ENCODE peak calls at places on chromosomes 3 and 15, in ten cellular contexts. E is right atrium auricular region, K is breast epithelium, G is PC-9, O is psoas muscle, I is lower lobe of right lung, C is uterus, M is fibroblast of lung, H is DND-41, Z is tibial nerve. Q is an unnamed sample. For H3K4me1, the result is how much of the 10 kb centered on the place peaks cover.

GRCh38 chr15:33500432-33500831 is 189.7 kb downstream of the RYR3 start:
- DNase-seq in Z (no peak), G (no peak), H (no peak), C (no peak), I (no peak), E (no peak), M (no peak), O (no peak), K (no peak), Q (no peak)

GRCh38 chr3:175222356-175222755 is 363.2 kb downstream of the NAALADL2 start:
- DNase-seq in I (no peak), M (no peak), E (no peak), Z (no peak), O (no peak), G (no peak), K (no peak), C (no peak), H (no peak), Q (no peak)

GRCh38 chr15:51303462-51303861 is 34.9 kb downstream of the CYP19A1 start:
- DNase-seq in I (no peak), E (no peak), K (no peak), O (no peak), Z (no peak), M (no peak), C (no peak), H (no peak), G (no peak), Q (no peak)

GRCh38 chr3:42831321-42831713 is 22.1 kb downstream of the ACKR2 start:
- DNase-seq in K (peak), M (peak), Z (peak), G (no peak), I (peak), E (peak), H (peak), C (peak), O (peak), Q (peak)

GRCh38 chr3:153615863-153616262 is 453.8 kb downstream of the RAP2B start:
- DNase-seq in Z (no peak), M (no peak), O (no peak), E (no peak), H (no peak), I (no peak), C (no peak), K (no peak), G (no peak), Q (no peak)

GRCh38 chr3:147773236-147773635 is 364.1 kb downstream of the ZIC1 start:
- DNase-seq in O (no peak), C (no peak), M (no peak), H (no peak), I (no peak), E (no peak), G (no peak), Z (no peak), K (no peak), Q (no peak)

GRCh38 chr15:82044373-82045178 is 1.2 kb downstream of the MEX3B start:
- DNase-seq in E (peak), C (peak), G (no peak), I (peak), K (no peak), Z (peak), M (peak), O (peak), H (peak), Q (peak)

GRCh38 chr3:186880392-186880791 is 37.9 kb downstream of the ADIPOQ start:
- DNase-seq in E (no peak), H (no peak), O (no peak), C (no peak), I (no peak), Z (no peak), K (no peak), G (no peak), M (no peak), Q (no peak)

GRCh38 chr3:183123891-183124290 is 24.6 kb upstream of the MCCC1 start:
- DNase-seq in M (peak), O (no peak), C (no peak), H (no peak), E (no peak), K (no peak), Z (no peak), G (peak), I (no peak), Q (no peak)

GRCh38 chr3:10447527-10448260 is 57.7 kb downstream of the ATP2B2 start:
- DNase-seq in I (no peak), H (no peak), K (no peak), E (no peak), Z (no peak), M (no peak), C (no peak), O (peak), G (no peak), Q (no peak)

GRCh38 chr15:40038267-40038653 is 721 bp downstream of the SRP14 start:
- DNase-seq in Z (no peak), C (no peak), M (peak), H (no peak), E (no peak), K (no peak), G (no peak), I (no peak), O (no peak), Q (no peak)

GRCh38 chr3:143150076-143150475 is 30.5 kb downstream of the CHST2 start:
- DNase-seq in C (no peak), Z (no peak), I (no peak), K (no peak), M (no peak), G (no peak), E (no peak), O (no peak), H (no peak), Q (no peak)

GRCh38 chr3:16071246-16071645 is 103.2 kb upstream of the GALNT15 start:
- DNase-seq in K (no peak), O (no peak), M (peak), H (no peak), C (no peak), Z (no peak), E (no peak), I (no peak), G (no peak), Q (no peak)

GRCh38 chr3:161576733-161577510 is 80.3 kb downstream of the OTOL1 start:
- DNase-seq in I (no peak), H (no peak), G (no peak), E (no peak), K (no peak), O (no peak), Z (no peak), C (no peak), M (no peak), Q (no peak)

GRCh38 chr15:53573091-53573490 is 186.4 kb downstream of the WDR72 start:
- DNase-seq in E (no peak), C (no peak), H (no peak), G (no peak), Z (no peak), K (no peak), M (no peak), O (no peak), I (no peak), Q (no peak)

GRCh38 chr3:186258968-186259367 is 103.1 kb downstream of the DGKG start:
- DNase-seq in E (no peak), M (no peak), Z (no peak), K (no peak), C (no peak), O (no peak), I (no peak), G (no peak), H (no peak), Q (no peak)

GRCh38 chr15:75840659-75841058 is 2.6 kb upstream of the UBE2Q2 start:
- DNase-seq in K (no peak), Z (no peak), H (no peak), M (peak), G (no peak), E (peak), O (no peak), C (peak), I (no peak), Q (peak)

GRCh38 chr3:48180530-48181253 is 7.5 kb downstream of the CDC25A start:
- DNase-seq in H (no peak), C (no peak), M (no peak), O (no peak), K (no peak), Z (no peak), I (no peak), E (no peak), G (no peak), Q (no peak)

GRCh38 chr3:60752800-60753199 is 498.5 kb downstream of the FHIT start:
- DNase-seq in E (no peak), O (no peak), M (peak), K (no peak), Z (no peak), I (no peak), G (no peak), H (no peak), C (no peak), Q (no peak)

GRCh38 chr3:72591522-72592421 is 256.5 kb downstream of the SHQ1 start:
- DNase-seq in Z (peak), E (no peak), C (peak), M (peak), I (no peak), G (peak), H (no peak), K (peak), O (no peak), Q (peak)

GRCh38 chr15:71272932-71273331 is 157.7 kb downstream of the THSD4 start:
- DNase-seq in H (no peak), M (peak), I (no peak), Z (no peak), K (no peak), O (no peak), E (no peak), C (no peak), G (no peak), Q (no peak)

GRCh38 chr3:73056365-73057150 is 4.9 kb upstream of the EBLN2 start:
- DNase-seq in H (no peak), K (no peak), E (no peak), Z (no peak), G (no peak), I (no peak), M (no peak), C (no peak), O (no peak), Q (no peak)

GRCh38 chr3:98021821-98022220 is 13.3 kb downstream of the GABRR3 start:
- DNase-seq in Z (no peak), I (no peak), G (peak), H (no peak), M (peak), K (no peak), E (no peak), O (no peak), C (no peak), Q (no peak)

GRCh38 chr3:33394403-33395054 is 45.7 kb downstream of the UBP1 start:
- DNase-seq in Z (no peak), O (no peak), E (no peak), I (no peak), C (no peak), G (no peak), M (no peak), H (no peak), K (no peak), Q (no peak)

DNA sequence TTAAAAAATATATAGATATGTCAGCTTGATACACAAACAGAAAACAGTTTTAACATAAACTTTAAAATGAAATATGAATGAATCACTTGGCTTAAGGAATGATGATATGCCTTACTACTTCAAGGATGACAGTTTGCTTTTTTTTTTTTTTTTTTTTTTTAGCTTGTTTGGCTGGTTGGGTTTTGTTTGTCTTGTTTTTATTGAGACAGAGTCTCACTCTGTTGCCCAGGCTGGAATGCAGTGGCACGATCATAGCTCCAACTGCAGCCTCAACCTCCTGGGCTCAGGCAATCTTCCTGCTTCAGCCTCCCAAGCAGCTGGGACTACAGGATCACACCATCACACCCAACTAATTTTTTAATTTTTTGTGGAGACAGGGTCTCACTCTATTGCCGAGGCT is 14.5 kb downstream of the LRRC2 start:
- DNase-seq in I (no peak), H (no peak), K (no peak), E (no peak), Z (no peak), C (no peak), O (no peak), M (no peak), G (peak), Q (no peak)
- H3K4me1 ChIP-seq in I (under half), H (half or more), K (under half), E (under half), Z (under half), C (under half), O (under half), M (under half), G (under half), Q (under half)

GRCh38 chr15:66653398-66653797 is 48.6 kb upstream of the SMAD6 start:
- DNase-seq in O (peak), G (no peak), M (no peak), Z (no peak), E (no peak), C (no peak), I (no peak), K (no peak), H (no peak), Q (no peak)

GRCh38 chr15:66653852-66654251 is 48.2 kb upstream of the SMAD6 start:
- DNase-seq in G (no peak), C (no peak), M (no peak), E (no peak), O (no peak), Z (no peak), H (no peak), I (no peak), K (no peak), Q (no peak)

GRCh38 chr15:66655997-66656396 is 46.0 kb upstream of the SMAD6 start:
- DNase-seq in I (no peak), K (no peak), O (no peak), H (no peak), Z (no peak), G (peak), C (no peak), M (no peak), E (no peak), Q (no peak)

GRCh38 chr15:66655511-66655910 is 46.5 kb upstream of the SMAD6 start:
- DNase-seq in H (no peak), K (no peak), G (no peak), C (no peak), E (no peak), Z (no peak), I (no peak), O (no peak), M (no peak), Q (no peak)

GRCh38 chr15:66654718-66655375 is 47.2 kb upstream of the SMAD6 start:
- DNase-seq in O (no peak), I (no peak), E (no peak), Z (no peak), C (no peak), H (no peak), K (no peak), M (peak), G (no peak), Q (no peak)
- H3K27ac ChIP-seq in O (no peak), I (peak), E (peak), Z (peak), C (no peak), H (no peak), K (peak), M (peak), G (no peak), Q (peak)

GRCh38 chr3:195855471-195856409 is 44.0 kb upstream of the MUC4 start:
- DNase-seq in E (no peak), I (no peak), Z (no peak), O (no peak), K (no peak), G (no peak), C (no peak), H (no peak), M (no peak), Q (no peak)
- TF ChIP-seq CTCF in E (no peak), I (no peak), Z (no peak), O (no peak), K (no peak), G (peak), C (no peak), H (no peak), M (no peak), Q (no peak)

DNA sequence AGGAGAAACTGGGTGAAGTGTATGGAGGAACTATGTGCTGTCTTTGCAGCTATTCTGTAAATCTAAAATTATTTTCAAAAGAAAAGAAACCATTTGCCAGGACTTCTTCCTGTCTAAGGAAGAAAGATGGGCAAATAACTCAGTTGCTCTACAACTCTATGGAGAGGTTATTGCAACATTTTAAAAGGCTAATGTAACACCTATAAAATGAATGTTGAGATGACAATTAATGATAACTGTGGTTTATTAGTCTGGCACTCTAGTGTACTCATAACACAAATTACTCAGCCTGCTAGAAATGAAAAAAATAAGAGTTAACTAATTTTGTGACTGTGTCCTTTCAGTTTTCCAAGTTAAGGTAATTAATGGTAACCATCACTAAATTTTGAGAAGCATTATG is 32.3 kb downstream of the SLC4A7 start:
- DNase-seq in K (no peak), G (peak), I (no peak), M (no peak), O (no peak), C (no peak), Z (no peak), H (no peak), E (no peak), Q (no peak)
- H3K4me1 ChIP-seq in K (under half), G (under half), I (under half), M (under half), O (under half), C (under half), Z (under half), H (under half), E (under half), Q (under half)

DNA sequence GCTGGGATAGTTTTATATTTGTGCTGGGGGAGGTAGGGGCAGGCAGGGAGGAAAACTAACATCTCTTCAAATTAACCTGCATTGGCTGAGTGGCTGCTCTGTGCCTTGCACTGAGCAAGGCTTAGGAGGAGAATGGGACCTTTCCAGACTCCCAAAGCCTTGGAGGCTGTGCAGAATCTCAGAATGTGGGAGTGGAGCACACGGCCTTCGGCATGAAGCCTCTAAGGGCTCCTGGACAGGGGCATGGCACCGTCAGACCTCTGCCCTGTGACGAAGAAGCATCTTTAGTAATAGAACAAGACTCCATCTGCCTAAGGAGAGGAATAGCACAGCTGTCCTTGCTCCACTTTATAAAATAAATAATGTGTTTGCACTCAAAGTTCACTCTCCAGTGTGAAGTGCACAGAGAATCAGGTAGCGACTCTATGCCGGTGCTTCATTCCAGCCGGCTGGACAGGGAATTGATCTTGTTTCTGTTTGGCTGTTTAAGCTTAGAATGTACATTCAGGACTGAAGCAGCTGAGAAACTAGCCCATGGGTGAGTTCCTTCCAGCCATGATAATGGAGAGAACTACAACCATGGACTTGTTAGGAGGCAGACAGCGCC is 228.5 kb upstream of the ADAMTS9 start:
- DNase-seq in G (no peak), E (no peak), Z (no peak), I (no peak), M (no peak), C (no peak), K (no peak), H (no peak), O (no peak), Q (no peak)
- H3K27ac ChIP-seq in G (peak), E (peak), Z (no peak), I (no peak), M (no peak), C (peak), K (peak), H (no peak), O (peak), Q (no peak)

GRCh38 chr3:53513556-53514190 is 19.3 kb downstream of the CACNA1D start:
- DNase-seq in K (no peak), H (no peak), G (no peak), I (no peak), C (no peak), M (no peak), Z (no peak), O (no peak), E (no peak), Q (no peak)
- TF ChIP-seq CTCF in K (no peak), H (peak), G (peak), I (peak), C (no peak), M (no peak), Z (no peak), O (no peak), E (no peak), Q (no peak)

Q was measured in tibial artery.